ENCODE peak calls at places on chromosomes 11 and 22, in seven cellular contexts. Y is cardiac fibroblast, O is PC-9, T is Peyer's patch, X is BJ, R is esophagus muscularis mucosa, G is natural killer cell. P is an unnamed sample.

GRCh38 chr11:126636911-126637799 is 281.7 kb downstream of the ST3GAL4 start:
- DNase-seq in Y (peak; percentile 42), O (no peak), T (no peak), X (peak; percentile 42), R (no peak), G (no peak), P (no peak)

GRCh38 chr11:115471367-115471766 is 32.8 kb downstream of the CADM1 start:
- DNase-seq in Y (no peak), O (no peak), T (no peak), X (no peak), R (no peak), G (no peak), P (no peak)

GRCh38 chr11:36711104-36711825 is 113.2 kb upstream of the RAG2 start:
- DNase-seq in Y (no peak), O (no peak), T (no peak), X (no peak), R (peak; percentile 29), G (no peak), P (no peak)

GRCh38 chr11:2922635-2923034 is 6.6 kb downstream of the PHLDA2 start:
- DNase-seq in Y (no peak), O (no peak), T (no peak), X (no peak), R (no peak), G (no peak), P (no peak)

GRCh38 chr11:109308551-109308950 is 113.4 kb upstream of the C11orf87 start:
- DNase-seq in Y (no peak), O (no peak), T (no peak), X (no peak), R (no peak), G (no peak), P (no peak)

GRCh38 chr11:35038211-35038930 is 100.6 kb upstream of the CD44 start:
- DNase-seq in Y (no peak), O (no peak), T (no peak), X (no peak), R (no peak), G (no peak), P (no peak)

GRCh38 chr22:24155597-24156145 is 25.6 kb upstream of the SUSD2 start:
- DNase-seq in Y (peak; percentile 62), O (peak; percentile 54), T (peak; percentile 76), X (no peak), R (peak; percentile 94), G (peak; percentile 47), P (no peak)

GRCh38 chr11:58513747-58514367 is 6.0 kb upstream of the OR5B21 start:
- DNase-seq in Y (peak; percentile 86), O (peak; percentile 67), T (no peak), X (peak; percentile 14), R (no peak), G (no peak), P (no peak)

DNA sequence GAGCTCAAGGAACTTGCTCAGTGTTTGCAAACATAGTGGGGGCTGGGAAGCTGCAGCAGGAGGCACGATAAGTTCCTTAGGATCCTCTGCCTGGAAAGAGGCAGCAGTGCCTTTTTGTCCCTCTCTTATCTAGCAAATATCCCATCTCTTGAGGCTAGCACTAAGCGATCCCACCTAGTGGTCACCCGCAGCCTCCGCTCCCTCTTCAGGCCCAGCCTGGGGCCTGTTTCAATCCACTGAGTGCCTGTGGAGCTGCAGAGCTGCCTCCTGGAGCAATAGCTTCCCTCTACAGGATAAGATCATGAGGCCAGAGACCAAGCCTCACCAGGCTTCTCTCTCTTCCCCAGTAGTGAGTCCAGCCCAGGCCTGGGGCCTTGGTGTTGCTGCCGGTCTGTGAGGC is 65.8 kb downstream of the SLC22A12 start:
- DNase-seq in Y (no peak), O (no peak), T (no peak), X (no peak), R (no peak), G (no peak), P (no peak)
- TF ChIP-seq CTCF in Y (no peak), O (no peak), T (no peak), X (no peak), R (no peak), G (no peak), P (peak; percentile 61)

GRCh38 chr11:111097191-111097590 is 148.3 kb upstream of the POU2AF2 start:
- DNase-seq in Y (peak; percentile 53), O (peak; percentile 7), T (peak; percentile 31), X (no peak), R (no peak), G (no peak), P (no peak)

GRCh38 chr11:111105566-111105965 is 140.0 kb upstream of the POU2AF2 start:
- DNase-seq in Y (peak; percentile 19), O (no peak), T (no peak), X (no peak), R (no peak), G (no peak), P (no peak)

GRCh38 chr11:111098091-111098490 is 147.4 kb upstream of the POU2AF2 start:
- DNase-seq in Y (no peak), O (no peak), T (no peak), X (no peak), R (no peak), G (no peak), P (no peak)

GRCh38 chr11:111107501-111107900 is 138.0 kb upstream of the POU2AF2 start:
- DNase-seq in Y (no peak), O (no peak), T (no peak), X (no peak), R (no peak), G (no peak), P (no peak)

DNA sequence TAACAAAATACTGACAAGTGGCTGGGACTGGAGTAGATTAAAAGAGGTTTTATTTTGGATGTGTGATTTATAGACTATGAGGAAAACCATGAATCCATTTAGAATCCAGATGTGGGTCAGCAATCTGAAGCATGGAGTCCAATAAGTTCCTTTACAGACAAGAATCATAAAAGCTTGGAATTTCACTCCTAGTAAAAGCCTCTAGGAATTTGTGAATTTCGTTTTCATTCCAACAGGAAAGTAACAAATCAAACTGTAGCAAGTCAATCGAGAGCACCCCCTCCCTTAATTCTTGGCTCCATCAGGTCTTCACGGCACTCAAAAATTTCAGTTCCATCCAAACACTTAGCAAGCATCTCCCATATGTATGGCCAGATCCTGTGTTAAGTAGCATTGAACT is 143.7 kb upstream of the POU2AF2 start:
- DNase-seq in Y (no peak), O (no peak), T (no peak), X (peak; percentile 55), R (no peak), G (no peak), P (no peak)
- TF ChIP-seq CTCF in Y (no peak), O (no peak), T (no peak), X (no peak), R (no peak), G (no peak), P (no peak)

GRCh38 chr22:50399751-50400331 is 56.7 kb downstream of the PPP6R2 start:
- DNase-seq in Y (peak; percentile 22), O (peak; percentile 32), T (peak; percentile 38), X (peak; percentile 1), R (no peak), G (peak; percentile 33), P (no peak)
- TF ChIP-seq CTCF in Y (peak; percentile 61), O (peak; percentile 63), T (peak; percentile 27), X (peak; percentile 62), R (no peak), G (peak; percentile 24), P (peak; percentile 58)

DNA sequence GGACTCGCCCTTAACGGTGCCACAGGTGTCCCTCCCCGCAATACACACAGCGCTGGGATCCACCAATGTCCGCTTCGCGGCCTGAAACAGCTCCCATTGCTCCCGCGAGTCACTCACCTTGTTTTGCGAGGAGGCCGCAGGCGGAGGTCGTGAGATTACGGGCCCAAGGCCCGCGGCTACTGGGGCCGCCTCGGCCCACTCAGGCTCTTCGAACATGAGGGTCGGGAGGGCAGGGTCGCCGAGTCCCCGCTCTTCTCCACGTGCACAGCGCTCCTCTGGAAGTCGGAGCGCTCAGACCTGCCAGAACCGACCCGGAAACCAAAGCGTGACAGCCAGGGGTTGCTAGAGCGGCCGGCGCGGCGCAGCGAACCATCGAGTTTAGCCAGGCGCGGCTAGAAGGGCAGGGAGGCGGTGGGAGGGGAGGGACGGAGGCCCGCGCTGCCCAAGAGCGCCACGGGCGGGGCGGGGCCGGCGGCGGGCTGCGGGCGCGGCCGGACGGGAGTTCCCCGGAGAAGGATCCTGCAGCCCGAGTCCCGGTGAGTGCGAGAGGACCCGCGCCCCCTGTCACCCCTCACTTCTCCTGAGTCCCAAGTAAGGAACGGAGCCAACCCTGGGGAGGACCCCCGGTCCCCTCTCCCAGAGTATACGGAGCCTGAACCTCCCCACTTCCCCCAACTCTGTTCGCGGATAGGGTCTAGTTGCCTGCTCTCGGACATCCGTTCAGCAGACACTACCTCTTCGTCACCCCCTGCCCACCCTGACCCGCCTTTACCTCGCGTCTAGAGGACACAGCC is at the start of the genes ILK and RRP8:
- DNase-seq in Y (peak; percentile 90), O (peak; percentile 77), T (peak; percentile 90), X (peak; percentile 45), R (peak; percentile 97), G (peak; percentile 84), P (peak; percentile 92)
- TF ChIP-seq CTCF in Y (peak; percentile 18), O (no peak), T (peak; percentile 35), X (peak; percentile 37), R (peak; percentile 52), G (no peak), P (no peak)

DNA sequence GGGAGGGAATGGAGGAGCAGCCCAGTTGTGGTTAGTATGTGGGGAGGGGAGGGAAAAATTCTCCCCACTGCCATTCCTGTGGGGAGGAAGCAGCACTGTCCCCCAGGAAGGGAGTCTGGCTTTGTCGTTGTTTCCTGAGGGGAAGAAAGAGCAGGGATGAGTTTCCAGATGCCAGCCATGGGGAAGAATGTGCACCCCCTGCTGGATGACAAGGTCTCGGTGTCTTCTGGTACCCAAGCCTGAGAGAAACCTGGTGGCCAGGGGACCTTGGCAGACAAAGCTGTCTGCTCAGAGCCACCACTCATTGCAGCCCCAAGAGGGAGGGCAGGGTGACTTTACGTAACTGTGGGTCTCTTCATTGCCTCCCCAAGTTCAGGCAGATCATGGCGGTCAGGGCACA is 81.3 kb upstream of the CD82 start:
- DNase-seq in Y (peak; percentile 42), O (peak; percentile 4), T (no peak), X (no peak), R (no peak), G (no peak), P (no peak)
- TF ChIP-seq CTCF in Y (peak; percentile 55), O (peak; percentile 38), T (peak; percentile 7), X (peak; percentile 56), R (no peak), G (no peak), P (peak; percentile 60)

GRCh38 chr11:93199616-93200015 is 1.8 kb upstream of the SLC36A4 start:
- DNase-seq in Y (no peak), O (no peak), T (no peak), X (no peak), R (no peak), G (no peak), P (no peak)

GRCh38 chr11:93198221-93198650 is 445 bp upstream of the SLC36A4 start:
- DNase-seq in Y (peak; percentile 50), O (no peak), T (no peak), X (peak; percentile 7), R (no peak), G (no peak), P (no peak)

GRCh38 chr11:93197383-93198220 is at the start of gene SLC36A4:
- DNase-seq in Y (peak; percentile 98), O (peak; percentile 82), T (peak; percentile 94), X (peak; percentile 69), R (peak; percentile 98), G (peak; percentile 76), P (peak; percentile 92)

GRCh38 chr11:93194673-93195291 is 3.0 kb downstream of the SLC36A4 start:
- DNase-seq in Y (no peak), O (no peak), T (no peak), X (no peak), R (no peak), G (no peak), P (no peak)

GRCh38 chr11:93196816-93197382 is 892 bp downstream of the SLC36A4 start:
- DNase-seq in Y (no peak), O (no peak), T (no peak), X (no peak), R (no peak), G (no peak), P (no peak)
- TF ChIP-seq CTCF in Y (peak; percentile 57), O (peak; percentile 74), T (no peak), X (peak; percentile 47), R (no peak), G (peak; percentile 42), P (peak; percentile 73)